ENCODE peak calls at places on chromosomes 3 and 15, in eight cellular contexts. X, G, S, H, Z, O, T and Q are unnamed samples.

GRCh38 chr3:50671331-50671730 is 3.4 kb upstream of the DOCK3 start:
- DNase-seq in X (no peak), G (peak), S (no peak), H (no peak), Z (no peak), O (no peak), T (no peak), Q (no peak)

GRCh38 chr3:16673530-16673929 is 68.3 kb upstream of the DAZL start:
- DNase-seq in X (no peak), G (no peak), S (no peak), H (no peak), Z (no peak), O (no peak), T (no peak), Q (no peak)

GRCh38 chr15:96038650-96039049 is 291.9 kb upstream of the NR2F2 start:
- DNase-seq in X (no peak), G (peak), S (no peak), H (no peak), Z (no peak), O (no peak), T (no peak), Q (no peak)

GRCh38 chr3:58025824-58026579 is 17.8 kb downstream of the FLNB start:
- DNase-seq in X (no peak), G (peak), S (no peak), H (no peak), Z (peak), O (no peak), T (no peak), Q (no peak)

GRCh38 chr3:24227635-24228034 is 267.0 kb downstream of the THRB start:
- DNase-seq in X (no peak), G (no peak), S (no peak), H (peak), Z (no peak), O (no peak), T (no peak), Q (no peak)

GRCh38 chr15:89051875-89052274 is 36.4 kb upstream of the ABHD2 start:
- DNase-seq in X (no peak), G (peak), S (no peak), H (no peak), Z (no peak), O (peak), T (no peak), Q (no peak)

GRCh38 chr15:71632571-71633195 is 177.7 kb upstream of the NR2E3 start:
- DNase-seq in X (no peak), G (no peak), S (no peak), H (no peak), Z (no peak), O (no peak), T (no peak), Q (no peak)

GRCh38 chr15:31433101-31433500 is 106.5 kb downstream of the KLF13 start:
- DNase-seq in X (no peak), G (no peak), S (no peak), H (no peak), Z (peak), O (no peak), T (no peak), Q (no peak)

GRCh38 chr15:72231847-72232461 is 964 bp upstream of the PKM start:
- DNase-seq in X (no peak), G (peak), S (peak), H (peak), Z (no peak), O (peak), T (no peak), Q (peak)

GRCh38 chr3:158539414-158540014 is 31.5 kb upstream of the MLF1 start:
- DNase-seq in X (no peak), G (peak), S (no peak), H (peak), Z (no peak), O (no peak), T (no peak), Q (no peak)

GRCh38 chr3:119297169-119297568 is 3.0 kb downstream of the ARHGAP31 start:
- DNase-seq in X (no peak), G (peak), S (peak), H (no peak), Z (no peak), O (no peak), T (no peak), Q (no peak)

GRCh38 chr15:63038926-63039673 is 3.4 kb upstream of the TPM1 start:
- DNase-seq in X (no peak), G (peak), S (no peak), H (no peak), Z (no peak), O (no peak), T (no peak), Q (no peak)

GRCh38 chr3:123344175-123344908 is 104.5 kb downstream of the ADCY5 start:
- DNase-seq in X (no peak), G (peak), S (no peak), H (no peak), Z (no peak), O (no peak), T (peak), Q (no peak)

GRCh38 chr3:192935441-192935840 is 17.8 kb upstream of the MB21D2 start:
- DNase-seq in X (no peak), G (peak), S (no peak), H (no peak), Z (no peak), O (no peak), T (no peak), Q (no peak)

GRCh38 chr3:188170461-188171459 is 16.8 kb downstream of the LPP start:
- DNase-seq in X (no peak), G (no peak), S (no peak), H (no peak), Z (no peak), O (peak), T (no peak), Q (no peak)

GRCh38 chr3:11536936-11537612 is 106.6 kb downstream of the VGLL4 start:
- DNase-seq in X (no peak), G (no peak), S (no peak), H (no peak), Z (no peak), O (no peak), T (no peak), Q (no peak)

GRCh38 chr3:179973931-179974361 is 62.8 kb downstream of the PEX5L start:
- DNase-seq in X (no peak), G (no peak), S (no peak), H (peak), Z (peak), O (no peak), T (peak), Q (no peak)

GRCh38 chr3:24184528-24185176 is 239.6 kb downstream of the NR1D2 start:
- DNase-seq in X (no peak), G (no peak), S (no peak), H (no peak), Z (no peak), O (no peak), T (no peak), Q (no peak)

GRCh38 chr15:60585743-60586708 is 107.1 kb upstream of the ICE2 start:
- DNase-seq in X (no peak), G (peak), S (no peak), H (peak), Z (peak), O (peak), T (no peak), Q (peak)

GRCh38 chr3:5840091-5840490 is 652.6 kb downstream of the EDEM1 start:
- DNase-seq in X (no peak), G (peak), S (no peak), H (no peak), Z (no peak), O (no peak), T (no peak), Q (no peak)

GRCh38 chr15:29135702-29136426 is 133.8 kb downstream of the NSMCE3 start:
- DNase-seq in X (no peak), G (no peak), S (no peak), H (no peak), Z (no peak), O (peak), T (peak), Q (no peak)

GRCh38 chr3:13626915-13627460 is 78.1 kb downstream of the FBLN2 start:
- DNase-seq in X (no peak), G (no peak), S (no peak), H (no peak), Z (no peak), O (no peak), T (no peak), Q (no peak)

GRCh38 chr3:112132975-112133448 is at the start of gene GCSAM:
- DNase-seq in X (no peak), G (peak), S (peak), H (no peak), Z (no peak), O (peak), T (no peak), Q (peak)

GRCh38 chr15:101535170-101535902 is 45.8 kb upstream of the PCSK6 start:
- DNase-seq in X (no peak), G (no peak), S (no peak), H (no peak), Z (no peak), O (peak), T (peak), Q (no peak)

GRCh38 chr3:178646205-178646604 is 110.0 kb downstream of the KCNMB2 start:
- DNase-seq in X (no peak), G (no peak), S (no peak), H (no peak), Z (no peak), O (no peak), T (no peak), Q (no peak)

GRCh38 chr3:106114848-106115247 is 246.0 kb upstream of the CBLB start:
- DNase-seq in X (no peak), G (peak), S (no peak), H (no peak), Z (no peak), O (no peak), T (no peak), Q (no peak)

GRCh38 chr15:101398247-101398646 is 91.3 kb downstream of the PCSK6 start:
- DNase-seq in X (no peak), G (no peak), S (no peak), H (no peak), Z (no peak), O (peak), T (peak), Q (no peak)

GRCh38 chr15:87874896-87875661 is 381.5 kb downstream of the NTRK3 start:
- DNase-seq in X (no peak), G (peak), S (no peak), H (peak), Z (peak), O (no peak), T (peak), Q (no peak)

GRCh38 chr15:71093089-71094024 is 21.9 kb upstream of the THSD4 start:
- DNase-seq in X (no peak), G (peak), S (no peak), H (no peak), Z (no peak), O (no peak), T (no peak), Q (no peak)

GRCh38 chr3:125109541-125109925 is 53.7 kb upstream of the HEG1 start:
- DNase-seq in X (no peak), G (no peak), S (no peak), H (no peak), Z (no peak), O (no peak), T (no peak), Q (no peak)

GRCh38 chr3:128472462-128473179 is 5.9 kb upstream of the DNAJB8 start:
- DNase-seq in X (no peak), G (no peak), S (no peak), H (no peak), Z (no peak), O (no peak), T (no peak), Q (no peak)
- TF ChIP-seq CTCF in X (no peak), G (no peak), S (no peak), H (no peak), Z (no peak), O (no peak), T (no peak), Q (no peak)

GRCh38 chr3:43071313-43071893 is 34.5 kb downstream of the POMGNT2 start:
- DNase-seq in X (no peak), G (peak), S (no peak), H (peak), Z (no peak), O (no peak), T (peak), Q (no peak)
- TF ChIP-seq CTCF in X (peak), G (peak), S (peak), H (peak), Z (peak), O (no peak), T (peak), Q (no peak)

DNA sequence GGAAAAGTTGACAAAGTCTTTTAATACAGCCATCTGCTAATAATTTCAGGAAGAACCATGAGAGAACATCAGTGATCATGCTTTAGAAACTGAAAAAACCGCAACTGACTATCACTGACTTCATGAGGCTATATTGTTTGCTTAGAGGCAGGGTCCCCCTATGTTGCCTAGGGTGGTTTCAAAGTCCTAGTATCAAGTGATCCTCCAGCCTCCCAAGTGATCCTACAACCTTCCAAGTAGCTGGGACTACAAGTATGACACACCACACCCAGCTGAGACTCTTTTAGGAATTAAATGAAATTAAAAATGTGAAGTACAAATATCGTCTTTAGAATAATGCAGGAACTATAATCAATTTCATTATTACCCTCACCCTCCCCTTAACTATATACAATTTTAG is 58.3 kb upstream of the CSPG5 start:
- DNase-seq in X (no peak), G (no peak), S (no peak), H (no peak), Z (no peak), O (no peak), T (no peak), Q (no peak)
- TF ChIP-seq CTCF in X (no peak), G (no peak), S (no peak), H (no peak), Z (no peak), O (no peak), T (no peak), Q (no peak)

DNA sequence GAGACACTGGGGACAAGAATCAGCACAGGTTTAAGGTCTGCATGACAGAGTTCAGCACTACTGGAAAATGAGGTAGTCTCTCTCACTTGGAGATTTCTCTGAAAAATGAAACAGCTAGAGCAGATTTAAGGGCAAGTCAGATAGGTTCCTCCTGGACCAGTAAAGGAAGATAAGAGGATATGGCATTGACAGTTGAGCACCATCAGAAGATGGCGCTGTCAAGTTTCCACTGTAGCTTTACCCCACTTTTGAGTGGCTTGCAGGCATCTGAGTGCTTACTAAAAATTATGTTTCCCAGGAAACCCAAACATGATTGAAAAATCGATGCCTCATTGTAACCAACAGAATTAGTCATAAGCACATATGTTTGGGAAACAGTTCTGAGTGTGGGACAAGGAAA is 407.2 kb upstream of the UBE2E2 start:
- DNase-seq in X (no peak), G (no peak), S (no peak), H (no peak), Z (no peak), O (no peak), T (no peak), Q (no peak)
- TF ChIP-seq CTCF in X (no peak), G (no peak), S (no peak), H (no peak), Z (no peak), O (no peak), T (peak), Q (no peak)

GRCh38 chr3:15288331-15288726 is 44.1 kb downstream of the SH3BP5 start:
- DNase-seq in X (no peak), G (no peak), S (no peak), H (no peak), Z (no peak), O (no peak), T (no peak), Q (no peak)

GRCh38 chr3:15284121-15284889 is 48.1 kb downstream of the SH3BP5 start:
- DNase-seq in X (no peak), G (no peak), S (no peak), H (no peak), Z (peak), O (no peak), T (no peak), Q (no peak)

GRCh38 chr3:15283702-15284101 is 48.7 kb downstream of the SH3BP5 start:
- DNase-seq in X (no peak), G (no peak), S (no peak), H (no peak), Z (no peak), O (no peak), T (no peak), Q (no peak)

GRCh38 chr3:15287565-15288330 is 44.6 kb downstream of the SH3BP5 start:
- DNase-seq in X (peak), G (peak), S (peak), H (no peak), Z (no peak), O (peak), T (no peak), Q (no peak)

DNA sequence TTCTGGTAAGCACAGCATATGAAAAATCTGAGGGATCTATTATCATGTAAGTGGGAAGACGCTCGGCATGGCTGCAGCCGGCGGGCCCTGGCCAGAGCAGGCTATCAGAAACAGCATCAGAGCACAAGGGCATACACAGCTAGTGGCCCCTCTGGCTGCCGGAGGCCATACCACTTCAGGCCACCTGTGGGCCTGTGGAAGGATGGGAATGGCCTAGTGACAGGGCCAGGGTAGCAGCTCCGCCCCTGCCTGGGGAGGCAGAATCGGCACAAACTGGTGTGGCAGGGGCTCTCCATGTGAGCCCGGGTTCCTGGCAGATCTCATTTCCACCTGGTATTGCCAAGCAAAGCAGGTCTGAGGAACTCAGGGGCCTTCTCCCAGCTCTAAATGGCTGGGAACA is 46.4 kb downstream of the SH3BP5 start:
- DNase-seq in X (no peak), G (no peak), S (no peak), H (no peak), Z (no peak), O (no peak), T (peak), Q (no peak)
- TF ChIP-seq CTCF in X (no peak), G (no peak), S (no peak), H (no peak), Z (no peak), O (no peak), T (peak), Q (no peak)

DNA sequence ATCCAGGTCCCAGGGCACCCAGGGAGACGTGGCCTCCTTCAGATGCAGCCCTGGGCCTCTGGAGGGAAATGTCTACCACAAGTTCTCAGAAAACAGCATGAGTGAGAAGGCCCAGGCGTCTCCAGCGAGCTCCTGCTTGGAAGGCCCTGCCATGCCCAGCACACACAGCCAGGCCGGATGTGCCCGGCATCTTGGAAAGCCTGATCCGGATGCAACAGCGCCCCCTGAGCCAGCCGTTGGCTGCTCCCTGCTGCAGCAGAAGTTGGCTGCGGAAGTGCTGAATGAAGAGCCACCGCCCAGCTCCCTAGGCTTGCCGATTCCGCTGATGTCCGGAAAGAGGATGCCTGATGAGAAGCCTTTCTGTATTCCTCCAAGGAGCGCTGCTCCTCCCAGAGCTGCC is 856 bp downstream of the NPAP1 start:
- DNase-seq in X (no peak), G (no peak), S (no peak), H (peak), Z (peak), O (no peak), T (peak), Q (no peak)
- TF ChIP-seq CTCF in X (no peak), G (no peak), S (no peak), H (peak), Z (no peak), O (no peak), T (peak), Q (no peak)

DNA sequence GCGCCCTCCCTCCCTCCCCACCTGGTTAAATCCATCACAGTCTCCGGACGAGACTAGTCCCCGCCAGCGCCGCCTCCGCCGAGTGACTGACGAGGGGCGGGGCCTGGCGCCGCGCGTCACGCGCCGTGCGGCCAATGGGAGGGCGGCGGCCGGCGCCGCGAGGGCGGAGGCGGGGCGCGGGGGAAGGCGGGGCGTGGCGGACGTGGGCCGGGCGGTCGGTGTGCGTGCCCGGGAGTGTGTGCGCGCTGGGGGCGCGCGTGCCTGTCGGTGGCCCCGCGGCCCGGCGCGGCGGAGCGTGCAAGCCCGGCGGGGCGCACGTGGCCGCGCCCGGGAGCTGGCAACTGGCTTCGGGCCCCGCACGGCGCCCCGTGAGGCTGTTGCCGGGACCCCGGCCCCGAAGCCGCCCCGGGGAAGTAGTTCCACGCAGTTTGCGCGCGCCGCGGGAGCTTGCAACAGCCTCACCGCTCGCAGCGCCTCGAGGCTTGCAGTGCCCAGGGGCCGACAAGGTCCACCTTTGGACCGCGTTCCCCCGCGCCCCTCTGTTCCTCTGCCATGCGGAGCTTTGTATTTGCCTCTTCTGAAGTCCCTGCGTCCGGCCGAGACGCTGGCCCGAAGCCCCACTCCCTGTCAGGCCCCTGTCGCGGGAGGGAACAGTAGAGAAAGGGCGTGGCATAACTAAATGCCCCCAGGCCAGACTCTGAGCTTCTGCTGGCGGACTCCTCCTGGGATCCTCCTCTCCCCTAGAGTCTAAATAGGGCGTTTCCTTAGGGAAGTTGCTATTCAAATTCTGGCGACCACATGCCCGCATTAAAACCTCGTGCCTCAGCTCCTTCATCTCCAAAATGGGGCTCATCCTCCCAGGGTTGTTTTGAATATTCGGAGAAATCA is 400.9 kb downstream of the SHQ1 start:
- DNase-seq in X (peak), G (peak), S (peak), H (peak), Z (peak), O (peak), T (peak), Q (peak)
- TF ChIP-seq CTCF in X (no peak), G (no peak), S (no peak), H (peak), Z (no peak), O (no peak), T (peak), Q (no peak)

GRCh38 chr3:151213151-151213550 is 10.1 kb upstream of the GPR171 start:
- DNase-seq in X (no peak), G (no peak), S (no peak), H (no peak), Z (no peak), O (no peak), T (no peak), Q (no peak)

GRCh38 chr3:151209652-151210051 is 6.6 kb upstream of the GPR171 start:
- DNase-seq in X (no peak), G (no peak), S (no peak), H (no peak), Z (no peak), O (no peak), T (no peak), Q (no peak)

GRCh38 chr3:151213881-151214280 is 10.9 kb upstream of the GPR171 start:
- DNase-seq in X (no peak), G (peak), S (no peak), H (no peak), Z (no peak), O (no peak), T (no peak), Q (no peak)

GRCh38 chr3:151214459-151214858 is 11.4 kb upstream of the GPR171 start:
- DNase-seq in X (no peak), G (no peak), S (no peak), H (peak), Z (no peak), O (no peak), T (no peak), Q (no peak)

GRCh38 chr3:151210676-151211381 is 7.8 kb upstream of the GPR171 start:
- DNase-seq in X (no peak), G (peak), S (no peak), H (peak), Z (no peak), O (no peak), T (no peak), Q (no peak)
- TF ChIP-seq CTCF in X (no peak), G (no peak), S (no peak), H (no peak), Z (no peak), O (no peak), T (no peak), Q (peak)